ENCODE peak calls at places on chromosomes 7 and 10, in five cellular contexts. B is substantia nigra; E is BJ; R is Peyer's patch; Z is activated CD8-positive, alpha-beta memory T cell treated with anti-CD3 and anti-CD28 coated beads, Interleukin-2, amount 50 U/mL, for 48 hours. N is an unnamed sample.

GRCh38 chr7:101582971-101583370 is 46.1 kb downstream of the MYL10 start:
- DNase-seq in B (no peak), E (no peak), R (no peak), Z (peak), N (no peak)

GRCh38 chr10:128527730-128528129 is 401.5 kb upstream of the MKI67 start:
- DNase-seq in B (no peak), E (no peak), R (no peak), Z (no peak), N (no peak)

GRCh38 chr7:152130658-152131590 is 105.5 kb downstream of the GALNT11 start:
- DNase-seq in B (no peak), E (no peak), R (no peak), Z (no peak), N (no peak)

GRCh38 chr10:90817173-90817889 is 40.5 kb downstream of the HTR7 start:
- DNase-seq in B (no peak), E (no peak), R (no peak), Z (no peak), N (no peak)

GRCh38 chr10:101285519-101286070 is 56.3 kb upstream of the LBX1 start:
- DNase-seq in B (no peak), E (no peak), R (no peak), Z (no peak), N (no peak)

GRCh38 chr10:103083977-103084320 is 109.1 kb downstream of the NT5C2 start:
- DNase-seq in B (no peak), E (no peak), R (no peak), Z (no peak), N (no peak)

GRCh38 chr10:96470108-96470743 is 43.5 kb downstream of the TLL2 start:
- DNase-seq in B (peak), E (no peak), R (no peak), Z (peak), N (no peak)

GRCh38 chr7:3134715-3135114 is 91.0 kb upstream of the CARD11 start:
- DNase-seq in B (no peak), E (no peak), R (no peak), Z (peak), N (no peak)

GRCh38 chr7:84196007-84196551 is 1.5 kb upstream of the SEMA3A start:
- DNase-seq in B (no peak), E (no peak), R (no peak), Z (no peak), N (no peak)

GRCh38 chr7:126959649-126960048 is 293.1 kb downstream of the GRM8 start:
- DNase-seq in B (no peak), E (no peak), R (no peak), Z (no peak), N (no peak)

GRCh38 chr10:6667150-6667549 is 87.1 kb upstream of the PRKCQ start:
- DNase-seq in B (no peak), E (no peak), R (no peak), Z (no peak), N (no peak)

GRCh38 chr7:100895956-100896742 is 461 bp upstream of the ACHE start:
- DNase-seq in B (no peak), E (no peak), R (peak), Z (peak), N (no peak)

GRCh38 chr10:11505636-11506035 is 105.8 kb downstream of the USP6NL start:
- DNase-seq in B (no peak), E (no peak), R (no peak), Z (no peak), N (no peak)

GRCh38 chr7:26653430-26653911 is 210.9 kb downstream of the SKAP2 start:
- DNase-seq in B (no peak), E (no peak), R (peak), Z (no peak), N (no peak)

GRCh38 chr7:4861673-4862072 is at the start of gene PAPOLB:
- DNase-seq in B (no peak), E (no peak), R (peak), Z (peak), N (no peak)

GRCh38 chr7:131957338-131958025 is 401.1 kb upstream of the PODXL start:
- DNase-seq in B (no peak), E (no peak), R (no peak), Z (no peak), N (no peak)

GRCh38 chr7:69186974-69187373 is 411.3 kb upstream of the AUTS2 start:
- DNase-seq in B (no peak), E (no peak), R (no peak), Z (no peak), N (no peak)

GRCh38 chr10:86363833-86364511 is 2.6 kb downstream of the GRID1 start:
- DNase-seq in B (no peak), E (no peak), R (peak), Z (no peak), N (no peak)

GRCh38 chr10:99926925-99927718 is 82.6 kb downstream of the DNMBP start:
- DNase-seq in B (peak), E (no peak), R (peak), Z (no peak), N (no peak)

GRCh38 chr10:5945561-5946418 is 31.6 kb downstream of the IL15RA start:
- DNase-seq in B (peak), E (peak), R (no peak), Z (no peak), N (no peak)

GRCh38 chr10:124648738-124649137 is 95.4 kb downstream of the FAM53B start:
- DNase-seq in B (peak), E (no peak), R (no peak), Z (peak), N (no peak)

GRCh38 chr10:113347508-113347907 is 205.3 kb upstream of the HABP2 start:
- DNase-seq in B (no peak), E (no peak), R (no peak), Z (no peak), N (no peak)

GRCh38 chr7:44266526-44266925 is 58.9 kb downstream of the CAMK2B start:
- DNase-seq in B (no peak), E (no peak), R (no peak), Z (no peak), N (no peak)

GRCh38 chr10:58818889-58819288 is 306.2 kb downstream of the BICC1 start:
- DNase-seq in B (no peak), E (no peak), R (no peak), Z (no peak), N (no peak)

GRCh38 chr10:43193496-43194080 is 55.3 kb downstream of the CSGALNACT2 start:
- DNase-seq in B (no peak), E (no peak), R (no peak), Z (no peak), N (no peak)

GRCh38 chr10:87658383-87658795 is 1.3 kb upstream of the PAPSS2 start:
- DNase-seq in B (no peak), E (no peak), R (no peak), Z (no peak), N (no peak)

GRCh38 chr10:2949948-2950354 is 117.4 kb upstream of the PFKP start:
- DNase-seq in B (no peak), E (no peak), R (no peak), Z (peak), N (no peak)

N was measured in type B pancreatic cell.